ENCODE peak calls at places on chromosomes 5 and 9, in eight cellular contexts. S is heart left ventricle, Q is A549, G is tibial nerve, J is transverse colon, W is lower leg skin, N is Peyer's patch, P is gastrocnemius medialis. U is an unnamed sample.

GRCh38 chr9:113774968-113775367 is 101.1 kb upstream of the ZNF618 start:
- DNase-seq in S (no peak), Q (no peak), G (no peak), J (no peak), W (no peak), N (no peak), P (no peak), U (no peak)

GRCh38 chr5:149442563-149443182 is 63.6 kb upstream of the IL17B start:
- DNase-seq in S (peak), Q (peak), G (peak), J (peak), W (peak), N (peak), P (peak), U (peak)

GRCh38 chr9:135349963-135350360 is 129.6 kb upstream of the PPP1R26 start:
- DNase-seq in S (no peak), Q (no peak), G (no peak), J (no peak), W (no peak), N (no peak), P (no peak), U (no peak)

GRCh38 chr5:35811108-35811741 is 45.5 kb upstream of the IL7R start:
- DNase-seq in S (no peak), Q (no peak), G (no peak), J (no peak), W (no peak), N (no peak), P (no peak), U (no peak)

GRCh38 chr9:123426406-123426805 is 70.4 kb downstream of the CRB2 start:
- DNase-seq in S (no peak), Q (no peak), G (no peak), J (no peak), W (no peak), N (no peak), P (no peak), U (no peak)

GRCh38 chr9:21070171-21070571 is 7.6 kb downstream of the IFNB1 start:
- DNase-seq in S (peak), Q (peak), G (peak), J (peak), W (peak), N (no peak), P (peak), U (peak)

GRCh38 chr5:155087036-155087435 is 73.5 kb downstream of the KIF4B start:
- DNase-seq in S (no peak), Q (no peak), G (no peak), J (no peak), W (no peak), N (no peak), P (no peak), U (no peak)

GRCh38 chr5:103407399-103407798 is 148.8 kb downstream of the MACIR start:
- DNase-seq in S (no peak), Q (no peak), G (no peak), J (no peak), W (no peak), N (no peak), P (no peak), U (no peak)

GRCh38 chr5:134874831-134875655 is 872 bp downstream of the TXNDC15 start:
- DNase-seq in S (peak), Q (peak), G (peak), J (peak), W (peak), N (peak), P (peak), U (peak)

GRCh38 chr5:91061946-91062586 is 321.1 kb downstream of the ARRDC3 start:
- DNase-seq in S (no peak), Q (no peak), G (no peak), J (no peak), W (no peak), N (no peak), P (no peak), U (no peak)

GRCh38 chr5:14447958-14448881 is 133.4 kb upstream of the OTULINL start:
- DNase-seq in S (peak), Q (no peak), G (no peak), J (no peak), W (no peak), N (no peak), P (no peak), U (no peak)

GRCh38 chr9:121684381-121685145 is 33.1 kb downstream of the DAB2IP start:
- DNase-seq in S (no peak), Q (peak), G (no peak), J (peak), W (no peak), N (peak), P (no peak), U (peak)

GRCh38 chr5:146390469-146390868 is 51.8 kb downstream of the POU4F3 start:
- DNase-seq in S (no peak), Q (no peak), G (no peak), J (no peak), W (no peak), N (no peak), P (no peak), U (peak)

GRCh38 chr5:54311178-54311811 is 922 bp upstream of the ARL15 start:
- DNase-seq in S (no peak), Q (no peak), G (no peak), J (no peak), W (no peak), N (no peak), P (no peak), U (peak)

GRCh38 chr5:116806879-116807278 is 232.3 kb upstream of the SEMA6A start:
- DNase-seq in S (no peak), Q (no peak), G (no peak), J (no peak), W (no peak), N (no peak), P (no peak), U (no peak)

GRCh38 chr9:123246534-123246933 is 21.9 kb downstream of the STRBP start:
- DNase-seq in S (no peak), Q (no peak), G (no peak), J (no peak), W (no peak), N (no peak), P (no peak), U (no peak)

GRCh38 chr5:153782589-153783238 is 256.0 kb downstream of the FAM114A2 start:
- DNase-seq in S (no peak), Q (no peak), G (no peak), J (no peak), W (no peak), N (no peak), P (no peak), U (no peak)

GRCh38 chr9:113274474-113275146 is 762 bp downstream of the CDC26 start:
- DNase-seq in S (no peak), Q (peak), G (peak), J (no peak), W (no peak), N (no peak), P (no peak), U (peak)

GRCh38 chr5:7348168-7348802 is 47.7 kb upstream of the ADCY2 start:
- DNase-seq in S (no peak), Q (no peak), G (no peak), J (no peak), W (no peak), N (no peak), P (no peak), U (no peak)

GRCh38 chr9:94256007-94256406 is 3.1 kb upstream of the ZNF169 start:
- DNase-seq in S (no peak), Q (no peak), G (no peak), J (no peak), W (no peak), N (no peak), P (no peak), U (no peak)

GRCh38 chr9:94259077-94259847 is at the start of gene ZNF169:
- DNase-seq in S (peak), Q (peak), G (peak), J (peak), W (peak), N (peak), P (peak), U (peak)
- TF ChIP-seq POLR2A in S (peak), Q (peak), G (no peak), J (peak), W (no peak), N (peak), P (no peak), U (peak)

GRCh38 chr9:85741875-85742629 is at the start of gene AGTPBP1:
- DNase-seq in S (peak), Q (peak), G (peak), J (peak), W (peak), N (peak), P (peak), U (peak)
- TF ChIP-seq POLR2A in S (peak), Q (peak), G (peak), J (peak), W (no peak), N (peak), P (peak), U (no peak)

GRCh38 chr9:83707768-83708514 is at the start of gene UBQLN1:
- DNase-seq in S (peak), Q (peak), G (peak), J (peak), W (peak), N (peak), P (peak), U (peak)
- TF ChIP-seq POLR2A in S (peak), Q (peak), G (peak), J (peak), W (peak), N (peak), P (peak), U (peak)

DNA sequence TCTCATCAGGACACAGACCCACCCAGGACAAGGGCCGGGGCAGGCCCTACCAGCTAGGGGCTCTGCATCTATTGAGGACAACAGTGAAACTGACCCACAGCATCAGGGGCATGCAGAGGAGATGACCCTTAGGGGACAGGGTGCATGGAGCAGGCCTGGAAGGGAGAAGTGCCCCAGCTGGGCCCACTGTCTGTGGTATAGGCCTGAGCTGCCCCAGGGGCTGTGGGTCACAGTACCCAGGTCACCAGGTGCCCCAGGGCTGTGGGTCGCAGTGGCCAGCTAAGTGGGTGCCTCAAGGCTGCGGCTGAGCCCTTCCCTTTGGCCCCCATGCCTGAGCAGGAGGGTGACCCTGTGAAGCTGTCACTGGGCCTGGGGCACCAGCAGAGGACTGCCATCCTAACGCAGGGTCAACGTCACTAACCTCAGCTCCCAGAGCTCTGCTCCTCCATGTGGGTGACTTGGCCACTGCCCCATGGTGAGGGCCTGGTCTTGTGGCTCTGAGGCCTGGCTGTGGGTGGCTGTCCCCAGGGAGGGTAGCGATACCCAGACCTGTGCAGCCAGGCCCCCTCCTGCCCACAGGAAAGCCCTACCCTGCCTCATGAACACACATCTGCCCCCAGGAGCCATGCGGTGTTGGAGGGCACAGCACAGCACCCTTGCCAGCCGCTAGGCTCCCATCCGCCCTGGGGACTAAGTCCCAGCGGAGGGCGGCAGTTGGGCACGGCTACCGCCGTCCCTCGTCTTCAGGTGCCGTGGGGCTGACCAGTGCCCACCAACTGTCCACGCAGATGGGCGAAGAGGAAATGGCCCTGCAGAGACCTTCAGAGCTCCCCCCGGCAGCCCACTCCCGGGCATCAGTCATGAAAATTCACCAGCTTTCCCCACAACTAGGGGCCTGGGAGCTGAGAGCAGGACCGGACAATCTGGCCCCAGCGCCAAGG is 4.9 kb downstream of the EDF1 start:
- DNase-seq in S (peak), Q (no peak), G (no peak), J (peak), W (peak), N (peak), P (no peak), U (no peak)
- TF ChIP-seq POLR2A in S (no peak), Q (no peak), G (no peak), J (no peak), W (no peak), N (no peak), P (no peak), U (peak)

GRCh38 chr5:52989025-52989780 is at the start of gene ITGA2:
- DNase-seq in S (peak), Q (peak), G (peak), J (peak), W (peak), N (peak), P (peak), U (no peak)
- TF ChIP-seq POLR2A in S (no peak), Q (peak), G (no peak), J (peak), W (no peak), N (peak), P (no peak), U (no peak)